ENCODE peak calls at places on chromosome 4, in five cellular contexts. K is naive thymus-derived CD8-positive, alpha-beta T cell; Z is type B pancreatic cell; X is kidney tubule cell; P is ovary. T is an unnamed sample.

GRCh38 chr4:147815741-147816140 is 83.9 kb downstream of the ARHGAP10 start:
- DNase-seq in K (no peak), P (no peak), Z (no peak), X (no peak), T (no peak)

GRCh38 chr4:81676552-81676951 is 204.8 kb upstream of the RASGEF1B start:
- DNase-seq in Z (no peak), P (no peak), X (no peak), K (no peak), T (no peak)

GRCh38 chr4:172040766-172041165 is 227.6 kb downstream of the GALNTL6 start:
- DNase-seq in X (no peak), P (no peak), Z (no peak), K (no peak), T (no peak)

GRCh38 chr4:173191623-173192041 is 23.0 kb downstream of the GALNT7 start:
- DNase-seq in Z (no peak), X (peak; percentile 84), K (no peak), P (no peak), T (no peak)

GRCh38 chr4:123477804-123478209 is 81.2 kb downstream of the SPRY1 start:
- DNase-seq in X (no peak), K (peak; percentile 8), P (no peak), Z (no peak), T (no peak)

GRCh38 chr4:89800527-89801103 is 36.3 kb downstream of the SNCA start:
- DNase-seq in Z (no peak), X (no peak), K (no peak), P (no peak), T (no peak)

GRCh38 chr4:168917150-168917779 is 92.8 kb downstream of the CBR4 start:
- DNase-seq in P (no peak), K (no peak), X (peak; percentile 57), Z (no peak), T (no peak)

GRCh38 chr4:107408968-107409367 is 311.1 kb downstream of the PAPSS1 start:
- DNase-seq in Z (no peak), P (no peak), K (no peak), X (no peak), T (no peak)

GRCh38 chr4:3328814-3329663 is 36.2 kb downstream of the RGS12 start:
- DNase-seq in Z (peak; percentile 39), X (no peak), K (no peak), P (no peak), T (no peak)

GRCh38 chr4:144289687-144290433 is 149.3 kb upstream of the GYPA start:
- DNase-seq in P (no peak), Z (no peak), X (no peak), K (no peak), T (no peak)

GRCh38 chr4:123892997-123893745 is 496.6 kb downstream of the SPRY1 start:
- DNase-seq in P (no peak), Z (no peak), X (peak; percentile 6), K (no peak), T (no peak)

GRCh38 chr4:82780398-82781231 is 18.0 kb downstream of the SCD5 start:
- DNase-seq in Z (no peak), P (peak; percentile 86), K (no peak), X (peak; percentile 90), T (peak; percentile 38)

GRCh38 chr4:16721618-16722291 is 176.7 kb downstream of the LDB2 start:
- DNase-seq in X (no peak), P (no peak), Z (no peak), K (no peak), T (no peak)

GRCh38 chr4:128163177-128164117 is 102.3 kb downstream of the LARP1B start:
- DNase-seq in P (no peak), K (no peak), X (peak; percentile 73), Z (no peak), T (no peak)

GRCh38 chr4:10089346-10089745 is 27.3 kb downstream of the WDR1 start:
- DNase-seq in K (no peak), P (no peak), X (peak; percentile 99), Z (no peak), T (no peak)

GRCh38 chr4:4849524-4850193 is 9.8 kb upstream of the MSX1 start:
- DNase-seq in K (no peak), Z (no peak), X (no peak), P (no peak), T (no peak)

GRCh38 chr4:182294436-182294835 is 51.2 kb downstream of the TENM3 start:
- DNase-seq in K (no peak), P (no peak), X (no peak), Z (no peak), T (no peak)

GRCh38 chr4:186953601-186954260 is 230.1 kb upstream of the FAT1 start:
- DNase-seq in Z (no peak), K (no peak), X (no peak), P (no peak), T (no peak)

GRCh38 chr4:51885371-51885770 is 42.4 kb downstream of the DCUN1D4 start:
- DNase-seq in Z (no peak), X (peak; percentile 34), P (no peak), K (no peak), T (no peak)